ENCODE peak calls at places on chromosomes 2 and 18, in nine cellular contexts. N is DND-41, X is H1, H is fibroblast of lung, M is HCT116, S is H9, U is A549, Y is IMR-90, W is SK-N-SH. T is an unnamed sample.
A peak's percentile ranks its signal among the peaks of the same experiment; 100 is the strongest.

GRCh38 chr18:48607049-48607984 is 68.5 kb downstream of the CTIF start:
- DNase-seq in N (no peak), X (no peak), H (peak; percentile 94), M (no peak), S (no peak), U (no peak), Y (peak; percentile 90), W (no peak), T (no peak)

GRCh38 chr2:231685349-231686191 is 22.8 kb upstream of the PTMA start:
- DNase-seq in N (peak; percentile 39), X (no peak), H (no peak), M (no peak), S (peak; percentile 69), U (no peak), Y (no peak), W (peak; percentile 56), T (peak; percentile 77)

GRCh38 chr2:190837991-190838390 is 42.6 kb upstream of the GLS start:
- DNase-seq in N (no peak), X (no peak), H (peak; percentile 71), M (no peak), S (no peak), U (no peak), Y (no peak), W (no peak), T (no peak)

GRCh38 chr2:100822587-100823248 is 2.8 kb downstream of the NPAS2 start:
- DNase-seq in N (no peak), X (no peak), H (peak; percentile 56), M (no peak), S (no peak), U (no peak), Y (peak; percentile 51), W (no peak), T (no peak)

GRCh38 chr2:113178891-113179290 is 5.1 kb downstream of the PSD4 start:
- DNase-seq in N (no peak), X (no peak), H (no peak), M (no peak), S (no peak), U (no peak), Y (no peak), W (no peak), T (no peak)

GRCh38 chr2:3459185-3460015 is 59.9 kb downstream of the ADI1 start:
- DNase-seq in N (no peak), X (no peak), H (no peak), M (no peak), S (peak; percentile 42), U (no peak), Y (no peak), W (peak; percentile 72), T (no peak)

GRCh38 chr18:37332764-37333420 is 232.7 kb downstream of the CELF4 start:
- DNase-seq in N (no peak), X (no peak), H (no peak), M (no peak), S (no peak), U (no peak), Y (no peak), W (peak; percentile 66), T (no peak)

GRCh38 chr2:28801726-28802125 is 8.9 kb upstream of the SPDYA start:
- DNase-seq in N (no peak), X (no peak), H (peak; percentile 41), M (no peak), S (no peak), U (peak; percentile 25), Y (peak; percentile 64), W (no peak), T (no peak)

GRCh38 chr2:64654063-64654811 is 524 bp upstream of the SERTAD2 start:
- DNase-seq in N (peak; percentile 76), X (peak; percentile 83), H (peak; percentile 88), M (peak; percentile 64), S (peak; percentile 76), U (peak; percentile 85), Y (peak; percentile 79), W (no peak), T (peak; percentile 42)

GRCh38 chr18:41113885-41114482 is 841.0 kb upstream of the PIK3C3 start:
- DNase-seq in N (no peak), X (no peak), H (peak; percentile 82), M (no peak), S (no peak), U (no peak), Y (peak; percentile 18), W (no peak), T (no peak)

GRCh38 chr2:65388051-65388531 is 44.3 kb downstream of the SPRED2 start:
- DNase-seq in N (no peak), X (no peak), H (no peak), M (no peak), S (no peak), U (no peak), Y (no peak), W (peak; percentile 64), T (no peak)

GRCh38 chr18:76846217-76846616 is 23.9 kb downstream of the ZNF236 start:
- DNase-seq in N (no peak), X (no peak), H (no peak), M (no peak), S (no peak), U (no peak), Y (no peak), W (no peak), T (no peak)

GRCh38 chr2:122033796-122034195 is 278.3 kb downstream of the TSN start:
- DNase-seq in N (no peak), X (no peak), H (no peak), M (no peak), S (no peak), U (no peak), Y (no peak), W (no peak), T (no peak)

GRCh38 chr2:135258193-135258592 is 206.1 kb downstream of the RAB3GAP1 start:
- DNase-seq in N (peak; percentile 26), X (no peak), H (no peak), M (no peak), S (no peak), U (no peak), Y (no peak), W (no peak), T (peak; percentile 44)

GRCh38 chr2:69968609-69969008 is 7.2 kb upstream of the ASPRV1 start:
- DNase-seq in N (no peak), X (no peak), H (no peak), M (no peak), S (no peak), U (no peak), Y (no peak), W (no peak), T (no peak)

GRCh38 chr2:237567276-237568029 is 1.1 kb downstream of the PRLH start:
- DNase-seq in N (no peak), X (no peak), H (no peak), M (no peak), S (no peak), U (no peak), Y (no peak), W (no peak), T (no peak)

GRCh38 chr2:29189052-29189451 is 73.8 kb downstream of the CLIP4 start:
- DNase-seq in N (no peak), X (no peak), H (peak; percentile 27), M (no peak), S (no peak), U (no peak), Y (no peak), W (no peak), T (peak; percentile 63)

GRCh38 chr2:177031435-177032222 is 181.0 kb upstream of the HNRNPA3 start:
- DNase-seq in N (no peak), X (no peak), H (no peak), M (no peak), S (no peak), U (no peak), Y (no peak), W (peak; percentile 34), T (no peak)

GRCh38 chr18:36993068-36993467 is 164.1 kb downstream of the KIAA1328 start:
- DNase-seq in N (no peak), X (no peak), H (peak; percentile 57), M (no peak), S (no peak), U (no peak), Y (peak; percentile 61), W (no peak), T (no peak)

GRCh38 chr18:50320719-50321118 is 33.2 kb upstream of the CXXC1 start:
- DNase-seq in N (no peak), X (no peak), H (no peak), M (no peak), S (no peak), U (no peak), Y (no peak), W (no peak), T (no peak)

GRCh38 chr18:49022311-49023280 is 71.8 kb upstream of the SMAD7 start:
- DNase-seq in N (no peak), X (no peak), H (no peak), M (no peak), S (peak; percentile 19), U (no peak), Y (no peak), W (no peak), T (peak; percentile 19)

DNA sequence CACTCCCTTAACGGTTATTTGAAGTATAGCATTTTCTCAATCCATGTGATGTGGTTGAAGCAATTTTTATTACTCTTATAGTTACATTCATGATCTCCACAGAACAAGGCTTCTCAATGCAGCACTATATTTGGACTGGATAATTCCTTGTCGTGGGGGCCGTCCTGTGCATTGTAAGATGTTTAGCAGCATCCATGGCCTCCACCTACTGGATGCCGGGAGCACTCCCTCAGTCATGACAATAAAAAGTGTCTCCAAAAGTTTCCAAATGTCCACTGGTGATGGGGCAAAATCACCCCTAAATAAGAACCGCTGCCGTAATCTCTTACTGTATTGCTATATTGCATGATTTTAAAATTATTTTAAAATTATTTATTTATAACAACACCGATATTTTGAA is 110.6 kb upstream of the DDX18 start:
- DNase-seq in N (no peak), X (no peak), H (no peak), M (no peak), S (no peak), U (no peak), Y (no peak), W (no peak), T (no peak)
- TF ChIP-seq CTCF in N (no peak), X (no peak), H (no peak), M (no peak), S (peak; percentile 47), U (no peak), Y (no peak), W (no peak), T (no peak)

GRCh38 chr2:230423851-230424458 is 8.0 kb downstream of the SP100 start:
- DNase-seq in N (no peak), X (no peak), H (peak; percentile 79), M (no peak), S (no peak), U (no peak), Y (peak; percentile 49), W (no peak), T (no peak)
- H3K4me2 ChIP-seq in N (no peak overlapping the region), X (no peak overlapping the region), H (peak overlapping the region; percentile 54), M (no peak overlapping the region), S (no peak overlapping the region), U (no peak overlapping the region), Y (peak overlapping the region; percentile 87), W (no peak overlapping the region), T (no peak overlapping the region)

GRCh38 chr2:47015206-47015605 is 99.6 kb upstream of the MCFD2 start:
- DNase-seq in N (no peak), X (no peak), H (no peak), M (no peak), S (no peak), U (peak; percentile 46), Y (no peak), W (peak; percentile 72), T (no peak)
- TF ChIP-seq CTCF in N (peak; percentile 26), X (no peak), H (no peak), M (peak; percentile 46), S (no peak), U (peak; percentile 45), Y (peak; percentile 27), W (peak; percentile 49), T (no peak)

GRCh38 chr2:201858781-201859180 is 52.4 kb downstream of the CDK15 start:
- DNase-seq in N (peak; percentile 16), X (peak; percentile 73), H (peak; percentile 94), M (no peak), S (peak; percentile 79), U (no peak), Y (peak; percentile 57), W (no peak), T (no peak)
- H3K4me2 ChIP-seq in N (no peak overlapping the region), X (peak overlapping the region; percentile 65), H (no peak overlapping the region), M (no peak overlapping the region), S (peak overlapping the region; percentile 80), U (no peak overlapping the region), Y (peak overlapping the region; percentile 34), W (no peak overlapping the region), T (no peak overlapping the region)

T was measured in OCI-LY7.